ENCODE peak calls at places on chromosomes 12 and 14, in ten cellular contexts. F is A549, H is sigmoid colon, E is Peyer's patch, N is heart left ventricle, A is stomach, Z is body of pancreas, Q is HCT116, B is uterus, T is tibial nerve. L is an unnamed sample. For H3K4me1, the result is how much of the 10 kb centered on the place peaks cover.

GRCh38 chr14:34628681-34629135 is 1.2 kb downstream of the SNX6 start:
- DNase-seq in T (no peak), B (no peak), F (no peak), Q (no peak), N (peak), H (no peak), A (peak), Z (no peak), E (peak), L (no peak)

GRCh38 chr14:23136566-23137133 is 17.6 kb upstream of the CEBPE start:
- DNase-seq in F (no peak), N (no peak), B (no peak), H (no peak), Q (no peak), E (no peak), Z (no peak), T (no peak), A (no peak), L (no peak)

GRCh38 chr14:75049731-75050201 is 1.5 kb downstream of the MLH3 start:
- DNase-seq in T (no peak), N (no peak), F (no peak), A (no peak), B (no peak), Z (no peak), H (no peak), E (no peak), Q (no peak), L (no peak)

GRCh38 chr12:92953747-92954146 is 24.7 kb upstream of the EEA1 start:
- DNase-seq in B (no peak), Q (no peak), H (no peak), T (no peak), N (no peak), F (no peak), A (no peak), E (no peak), Z (no peak), L (no peak)

GRCh38 chr12:124385219-124385969 is 90.5 kb downstream of the RFLNA start:
- DNase-seq in T (no peak), E (no peak), Q (no peak), B (peak), A (no peak), Z (no peak), N (no peak), H (no peak), F (no peak), L (no peak)

GRCh38 chr12:79402626-79403025 is 288.1 kb downstream of the PAWR start:
- DNase-seq in Q (no peak), B (no peak), N (no peak), Z (no peak), E (no peak), A (no peak), F (no peak), T (no peak), H (no peak), L (no peak)

GRCh38 chr12:94571556-94571955 is 78.8 kb downstream of the TMCC3 start:
- DNase-seq in A (peak), T (peak), B (peak), H (no peak), Q (peak), Z (peak), N (peak), E (peak), F (peak), L (no peak)

GRCh38 chr14:25351269-25351668 is 301.3 kb upstream of the STXBP6 start:
- DNase-seq in Q (no peak), B (no peak), E (no peak), A (no peak), N (no peak), Z (no peak), H (no peak), T (no peak), F (no peak), L (no peak)

GRCh38 chr12:48966177-48966890 is 5.2 kb downstream of the WNT10B start:
- DNase-seq in H (no peak), F (no peak), Z (no peak), T (no peak), E (no peak), Q (no peak), B (no peak), N (no peak), A (no peak), L (no peak)

GRCh38 chr14:73764881-73765280 is 50.7 kb upstream of the PNMA1 start:
- DNase-seq in T (peak), F (no peak), Q (no peak), B (no peak), H (peak), A (peak), N (peak), Z (peak), E (peak), L (no peak)

GRCh38 chr14:73240816-73241480 is 3.6 kb downstream of the PAPLN start:
- DNase-seq in Q (no peak), E (peak), B (no peak), T (no peak), N (peak), F (no peak), A (no peak), H (peak), Z (no peak), L (no peak)

GRCh38 chr12:2384533-2385328 is 331.9 kb downstream of the CACNA1C start:
- DNase-seq in T (peak), Q (no peak), H (no peak), A (no peak), B (peak), E (no peak), Z (no peak), F (no peak), N (peak), L (no peak)

GRCh38 chr12:123126294-123127144 is 24.4 kb downstream of the PITPNM2 start:
- DNase-seq in Q (peak), T (no peak), Z (peak), H (peak), B (peak), E (peak), F (peak), A (peak), N (peak), L (no peak)

GRCh38 chr12:47376937-47377336 is 297.2 kb upstream of the AMIGO2 start:
- DNase-seq in E (no peak), N (no peak), T (no peak), F (no peak), B (no peak), H (no peak), Z (peak), A (no peak), Q (no peak), L (no peak)

GRCh38 chr12:127546721-127547505 is 720.1 kb upstream of the TMEM132C start:
- DNase-seq in Z (no peak), A (no peak), Q (no peak), B (no peak), T (no peak), F (no peak), E (no peak), H (no peak), N (no peak), L (no peak)

GRCh38 chr14:76918751-76919421 is 92.7 kb downstream of the LRRC74A start:
- DNase-seq in Z (peak), A (peak), F (peak), T (peak), B (peak), E (peak), Q (peak), H (peak), N (peak), L (peak)

GRCh38 chr12:56723889-56724659 is 1.0 kb downstream of the NACA start:
- DNase-seq in B (peak), E (peak), H (peak), T (peak), Z (peak), F (no peak), Q (no peak), A (peak), N (peak), L (no peak)

GRCh38 chr12:25131270-25131669 is 63.7 kb downstream of the DNAI7 start:
- DNase-seq in B (no peak), Z (no peak), T (no peak), F (no peak), A (no peak), H (no peak), Q (no peak), E (no peak), N (no peak), L (no peak)

GRCh38 chr12:25130741-25131188 is 64.2 kb downstream of the DNAI7 start:
- DNase-seq in Q (peak), N (no peak), H (no peak), Z (no peak), B (no peak), E (no peak), T (no peak), A (no peak), F (peak), L (no peak)

DNA sequence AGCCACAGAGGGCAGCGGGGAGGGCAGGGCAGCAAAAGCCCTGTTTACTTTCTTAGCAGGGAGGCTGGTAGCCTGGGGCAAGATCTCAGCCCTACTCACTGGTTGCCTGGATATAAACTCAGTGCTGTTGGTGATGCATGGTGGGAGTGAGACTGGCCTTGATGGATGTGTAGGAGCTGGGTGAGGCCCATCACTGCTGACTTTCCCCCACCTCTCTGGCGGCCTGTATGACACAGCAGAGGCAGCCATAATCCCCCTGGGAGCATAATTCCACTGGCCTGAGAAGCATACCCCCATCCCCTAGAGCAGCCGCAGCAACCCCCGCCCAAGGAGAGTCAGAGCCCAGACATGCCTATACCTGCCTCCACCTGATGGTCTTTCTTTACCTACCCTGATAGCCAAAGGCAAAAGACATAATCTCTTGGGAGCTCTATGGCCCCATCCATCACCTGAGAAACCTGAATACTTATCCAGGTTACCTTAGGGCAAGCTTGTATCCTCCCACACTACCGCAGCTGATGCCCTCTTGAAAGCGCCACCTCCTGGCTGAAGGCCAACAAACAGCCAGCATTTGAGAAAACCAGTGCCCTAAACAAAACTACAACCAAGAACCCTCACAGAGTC is 59.3 kb downstream of the DNAI7 start:
- DNase-seq in Q (peak), B (no peak), A (no peak), Z (no peak), E (no peak), F (no peak), N (no peak), H (no peak), T (no peak), L (no peak)
- TF ChIP-seq CTCF in Q (peak), B (no peak), A (no peak), Z (no peak), E (no peak), F (no peak), N (no peak), H (no peak), T (no peak), L (no peak)

DNA sequence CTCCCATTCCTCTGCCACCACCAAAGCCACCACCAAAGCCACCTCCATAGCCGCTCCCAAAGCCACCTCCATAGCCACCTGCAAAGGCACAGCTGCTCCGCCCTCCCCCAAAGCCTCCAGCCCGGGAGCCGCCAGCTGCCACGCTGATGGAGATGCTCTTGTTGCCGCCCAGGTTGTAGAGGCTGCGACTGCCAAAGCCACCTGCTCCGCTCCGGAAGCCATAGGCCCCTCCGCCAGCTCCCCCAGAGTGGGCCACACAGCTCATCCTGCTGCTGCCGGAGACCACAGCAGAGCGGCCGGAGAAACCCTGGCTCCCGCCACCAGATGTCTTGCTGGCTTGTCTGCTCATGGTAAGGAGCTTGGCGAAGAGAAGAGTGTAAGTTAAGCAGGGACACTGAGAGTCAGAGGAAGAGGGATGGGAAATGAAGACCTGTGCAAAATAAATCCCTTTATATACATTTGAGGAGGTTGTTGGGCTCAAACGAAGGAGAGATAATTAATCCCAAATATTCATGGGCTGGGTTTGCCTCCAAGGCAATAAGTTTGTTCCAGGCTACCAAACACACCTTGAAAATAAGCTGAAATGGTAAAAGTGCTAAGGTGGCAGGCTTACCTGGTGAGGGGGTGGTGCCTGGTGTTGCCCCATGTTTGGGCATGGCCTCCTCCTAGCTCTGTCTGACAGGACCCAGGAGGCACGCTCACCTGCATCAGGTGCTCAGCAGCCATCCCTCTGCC is at the start of gene KRT3:
- DNase-seq in F (no peak), Z (no peak), Q (no peak), T (no peak), N (no peak), B (no peak), H (no peak), A (no peak), E (no peak), L (no peak)
- TF ChIP-seq POLR2A in F (no peak), Z (no peak), Q (no peak), T (no peak), N (no peak), B (no peak), H (no peak), A (no peak), E (no peak), L (no peak)

GRCh38 chr12:104521731-104522130 is 65.0 kb downstream of the CHST11 start:
- DNase-seq in Z (no peak), B (no peak), A (no peak), Q (no peak), N (no peak), E (no peak), T (no peak), H (no peak), F (no peak), L (no peak)
- H3K4me1 ChIP-seq in Z (under half), B (under half), A (half or more), Q (under half), N (under half), E (under half), T (under half), H (under half), F (under half), L (under half)

GRCh38 chr12:15979096-15980091 is 68.3 kb downstream of the DERA start:
- DNase-seq in N (no peak), Q (no peak), F (peak), E (peak), B (no peak), Z (no peak), H (no peak), T (no peak), A (no peak), L (no peak)
- TF ChIP-seq CTCF in N (peak), Q (no peak), F (no peak), E (peak), B (no peak), Z (no peak), H (peak), T (peak), A (peak), L (no peak)

GRCh38 chr12:95790912-95791849 is 617 bp upstream of the NTN4 start:
- DNase-seq in A (no peak), F (peak), Q (no peak), T (peak), E (no peak), H (peak), Z (peak), B (no peak), N (peak), L (no peak)
- TF ChIP-seq POLR2A in A (no peak), F (no peak), Q (no peak), T (peak), E (no peak), H (no peak), Z (peak), B (peak), N (no peak), L (no peak)

DNA sequence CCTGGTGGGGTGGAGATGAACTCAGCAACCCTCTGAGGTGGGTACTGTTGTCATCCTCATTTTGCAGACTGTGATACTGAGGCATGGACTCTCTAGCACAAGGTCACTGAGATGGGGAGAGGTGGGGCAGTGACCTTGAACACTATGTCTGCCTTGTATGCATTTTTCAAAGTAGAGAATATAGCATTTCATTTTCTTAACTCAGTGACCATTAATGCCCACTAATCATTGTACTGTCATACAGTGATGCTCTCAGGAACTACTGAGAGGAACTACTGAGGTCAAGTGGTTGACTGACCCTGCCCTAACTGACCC is 2.1 kb downstream of the L3HYPDH start:
- DNase-seq in T (no peak), F (peak), B (no peak), N (no peak), Q (no peak), E (no peak), A (no peak), H (no peak), Z (no peak), L (no peak)
- H3K4me1 ChIP-seq in T (under half), F (half or more), B (under half), N (half or more), Q (under half), E (under half), A (half or more), H (under half), Z (under half), L (under half)

DNA sequence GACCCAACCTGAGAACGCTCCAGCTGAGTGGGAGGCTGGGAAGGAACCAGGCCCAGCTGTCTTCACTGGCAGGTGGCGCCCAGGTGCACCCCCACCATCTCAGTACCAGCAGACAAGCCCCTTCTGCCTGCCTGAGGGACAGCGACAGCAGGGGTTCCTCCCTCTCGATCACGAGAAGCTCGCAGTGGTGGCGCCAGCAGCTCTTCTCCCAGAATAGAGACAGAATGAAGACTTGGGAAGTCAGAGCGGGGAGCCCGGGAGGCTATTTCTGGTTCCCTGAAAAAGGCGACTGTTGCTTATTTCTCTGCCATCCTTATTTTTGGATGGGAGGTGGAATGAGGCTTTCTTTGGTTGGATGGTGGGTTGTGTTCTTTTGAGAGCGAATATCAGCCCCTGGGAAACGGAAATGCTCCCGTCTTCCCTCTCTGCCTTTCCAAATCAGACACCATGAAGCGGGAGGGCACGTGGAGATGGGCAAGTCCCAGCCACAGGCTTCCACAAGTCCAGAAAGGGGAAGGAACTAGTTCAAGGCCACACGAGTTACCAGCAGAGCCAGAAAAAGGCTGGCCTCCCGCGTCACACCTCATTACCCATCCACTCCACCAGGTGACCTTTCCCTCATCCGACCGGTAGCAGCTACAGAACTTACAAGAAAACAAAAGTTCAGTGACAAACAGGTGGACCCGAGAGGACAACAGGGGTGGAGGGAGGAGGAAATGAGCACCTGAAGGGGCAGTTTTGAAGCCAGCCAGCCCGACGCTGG is 46.7 kb downstream of the CHGA start:
- DNase-seq in E (no peak), T (no peak), B (no peak), N (no peak), Q (no peak), A (no peak), F (no peak), H (no peak), Z (no peak), L (no peak)
- TF ChIP-seq CTCF in E (no peak), T (no peak), B (no peak), N (no peak), Q (no peak), A (no peak), F (no peak), H (no peak), Z (no peak), L (no peak)

DNA sequence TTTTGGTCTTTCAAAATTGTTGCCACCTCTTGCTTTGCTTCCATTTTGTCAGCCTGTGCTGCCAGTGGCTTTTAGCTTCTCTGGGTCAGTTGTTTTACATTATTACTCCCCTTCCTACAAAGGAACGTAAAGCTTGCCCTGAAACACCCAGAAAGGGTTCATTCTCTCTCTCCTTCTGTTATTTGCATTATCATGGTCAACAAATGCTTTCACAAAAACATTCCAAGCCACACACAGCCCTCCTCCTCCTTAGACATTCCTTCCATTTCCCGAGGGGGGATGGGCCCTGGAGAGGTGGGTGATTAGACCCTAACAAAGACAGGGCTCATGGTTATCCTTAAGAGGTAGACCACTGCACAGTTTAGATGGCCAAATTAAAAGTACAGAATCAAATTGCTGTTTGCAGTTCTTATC is 60.4 kb upstream of the SINHCAF start:
- DNase-seq in F (no peak), Z (no peak), A (no peak), Q (no peak), E (no peak), B (no peak), N (no peak), T (no peak), H (no peak), L (no peak)
- TF ChIP-seq POLR2A in F (no peak), Z (no peak), A (no peak), Q (no peak), E (no peak), B (no peak), N (no peak), T (no peak), H (no peak), L (no peak)

DNA sequence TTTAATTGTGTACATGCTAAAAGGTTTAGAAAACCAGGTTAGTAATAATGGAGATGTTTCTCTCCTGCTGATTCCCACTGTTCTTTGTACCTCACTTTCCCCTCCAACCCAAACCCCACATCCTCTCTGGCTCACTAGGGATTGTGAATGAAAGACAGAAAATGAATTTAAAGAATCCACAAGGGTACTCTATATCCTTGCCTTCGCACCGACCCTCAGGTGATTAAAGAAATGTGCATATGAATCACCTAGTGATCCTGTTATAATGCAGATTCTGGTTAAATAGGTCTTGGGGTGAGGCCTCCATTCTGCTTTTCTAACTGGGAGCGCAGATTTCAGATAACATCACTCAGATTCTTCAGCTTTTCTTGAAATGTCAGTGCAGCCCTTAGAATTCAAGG is 84.3 kb upstream of the OTX2 start:
- DNase-seq in A (no peak), T (no peak), B (no peak), Z (no peak), H (no peak), E (no peak), Q (no peak), N (no peak), F (no peak), L (no peak)
- H3K4me1 ChIP-seq in A (under half), T (under half), B (under half), Z (under half), H (under half), E (under half), Q (under half), N (under half), F (under half), L (under half)

GRCh38 chr14:46920542-46920941 is 269.0 kb upstream of the RPL10L start:
- DNase-seq in H (no peak), F (no peak), N (no peak), T (no peak), A (no peak), B (no peak), Q (no peak), Z (no peak), E (no peak), L (no peak)
- TF ChIP-seq CTCF in H (no peak), F (no peak), N (no peak), T (no peak), A (no peak), B (no peak), Q (no peak), Z (no peak), E (no peak), L (no peak)